ENCODE peak calls at places on chromosome 11, in seven cellular contexts. U is esophagus muscularis mucosa, L is IMR-90, X is GM23338, M is HCT116, O is osteoblast, F is Panc1. D is an unnamed sample.

GRCh38 chr11:128734439-128735224 is 40.8 kb downstream of the FLI1 start:
- DNase-seq in U (no peak), L (no peak), X (no peak), M (no peak), O (no peak), F (no peak), D (no peak)

GRCh38 chr11:45264839-45265515 is 21.2 kb downstream of the SYT13 start:
- DNase-seq in U (no peak), L (peak; percentile 87), X (no peak), M (no peak), O (peak; percentile 94), F (no peak), D (peak; percentile 39)

GRCh38 chr11:6327806-6328205 is 7.5 kb upstream of the CAVIN3 start:
- DNase-seq in U (no peak), L (no peak), X (no peak), M (no peak), O (no peak), F (no peak), D (no peak)

GRCh38 chr11:114085965-114086364 is 26.5 kb downstream of the ZBTB16 start:
- DNase-seq in U (no peak), L (no peak), X (no peak), M (no peak), O (no peak), F (no peak), D (no peak)

GRCh38 chr11:122743949-122744876 is 88.7 kb downstream of the UBASH3B start:
- DNase-seq in U (no peak), L (no peak), X (no peak), M (no peak), O (peak; percentile 22), F (no peak), D (no peak)

GRCh38 chr11:33248416-33248957 is 8.7 kb upstream of the HIPK3 start:
- DNase-seq in U (no peak), L (peak; percentile 77), X (no peak), M (no peak), O (peak; percentile 92), F (no peak), D (peak; percentile 20)

GRCh38 chr11:70397336-70397982 is 870 bp upstream of the CTTN start:
- DNase-seq in U (no peak), L (peak; percentile 30), X (peak; percentile 44), M (peak; percentile 13), O (peak; percentile 27), F (no peak), D (no peak)

GRCh38 chr11:96227244-96227643 is 115.8 kb downstream of the MAML2 start:
- DNase-seq in U (no peak), L (no peak), X (no peak), M (no peak), O (no peak), F (no peak), D (no peak)

GRCh38 chr11:4886186-4886585 is 4.5 kb downstream of the OR51T1 start:
- DNase-seq in U (no peak), L (no peak), X (no peak), M (no peak), O (no peak), F (no peak), D (no peak)

GRCh38 chr11:96257972-96258951 is 84.7 kb downstream of the MAML2 start:
- DNase-seq in U (no peak), L (peak; percentile 58), X (no peak), M (no peak), O (no peak), F (no peak), D (no peak)

GRCh38 chr11:95067828-95068244 is 1.1 kb downstream of the SRSF8 start:
- DNase-seq in U (peak; percentile 92), L (no peak), X (no peak), M (no peak), O (no peak), F (peak; percentile 33), D (no peak)

GRCh38 chr11:94885581-94885980 is 87.8 kb downstream of the CWC15 start:
- DNase-seq in U (no peak), L (no peak), X (no peak), M (no peak), O (no peak), F (no peak), D (no peak)

GRCh38 chr11:14422052-14422813 is 63.2 kb upstream of the RRAS2 start:
- DNase-seq in U (peak; percentile 95), L (peak; percentile 100), X (peak; percentile 91), M (peak; percentile 45), O (peak; percentile 87), F (peak; percentile 89), D (peak; percentile 100)

GRCh38 chr11:61473370-61474025 is 35.1 kb upstream of the LRRC10B start:
- DNase-seq in U (no peak), L (peak; percentile 28), X (no peak), M (no peak), O (peak; percentile 65), F (no peak), D (no peak)
- TF ChIP-seq CTCF in U (no peak), L (no peak), X (no peak), M (no peak), O (no peak), F (no peak), D (no peak)

GRCh38 chr11:8757047-8757446 is 74.5 kb downstream of the RPL27A start:
- DNase-seq in U (no peak), L (peak; percentile 57), X (no peak), M (no peak), O (no peak), F (no peak), D (no peak)
- H3K27ac ChIP-seq in U (peak overlapping the region; percentile 85), L (no peak overlapping the region), X (no peak overlapping the region), M (no peak overlapping the region), O (no peak overlapping the region), F (no peak overlapping the region), D (no peak overlapping the region)

GRCh38 chr11:69011624-69012091 is 1.4 kb downstream of the MRGPRF start:
- DNase-seq in U (no peak), L (no peak), X (no peak), M (no peak), O (peak; percentile 67), F (no peak), D (no peak)

GRCh38 chr11:69014084-69014935 is 1.3 kb upstream of the MRGPRF start:
- DNase-seq in U (no peak), L (peak; percentile 82), X (peak; percentile 36), M (no peak), O (peak; percentile 88), F (no peak), D (peak; percentile 76)

GRCh38 chr11:69012092-69013008 is 696 bp downstream of the MRGPRF start:
- DNase-seq in U (no peak), L (peak; percentile 57), X (peak; percentile 34), M (no peak), O (peak; percentile 88), F (no peak), D (no peak)

GRCh38 chr11:69014936-69015549 is 2.0 kb upstream of the MRGPRF start:
- DNase-seq in U (no peak), L (no peak), X (no peak), M (no peak), O (peak; percentile 63), F (no peak), D (no peak)

GRCh38 chr11:69013009-69013951 is at the start of gene MRGPRF:
- DNase-seq in U (peak; percentile 98), L (peak; percentile 91), X (peak; percentile 66), M (no peak), O (peak; percentile 97), F (no peak), D (peak; percentile 84)
- H3K4me3 ChIP-seq in U (peak within 1 kb of the TSS; percentile 77), L (peak within 1 kb of the TSS; percentile 68), X (peak within 1 kb of the TSS; percentile 65), M (no peak within 1 kb of the TSS), O (peak within 1 kb of the TSS; percentile 77), F (no peak within 1 kb of the TSS), D (peak within 1 kb of the TSS; percentile 76)

DNA sequence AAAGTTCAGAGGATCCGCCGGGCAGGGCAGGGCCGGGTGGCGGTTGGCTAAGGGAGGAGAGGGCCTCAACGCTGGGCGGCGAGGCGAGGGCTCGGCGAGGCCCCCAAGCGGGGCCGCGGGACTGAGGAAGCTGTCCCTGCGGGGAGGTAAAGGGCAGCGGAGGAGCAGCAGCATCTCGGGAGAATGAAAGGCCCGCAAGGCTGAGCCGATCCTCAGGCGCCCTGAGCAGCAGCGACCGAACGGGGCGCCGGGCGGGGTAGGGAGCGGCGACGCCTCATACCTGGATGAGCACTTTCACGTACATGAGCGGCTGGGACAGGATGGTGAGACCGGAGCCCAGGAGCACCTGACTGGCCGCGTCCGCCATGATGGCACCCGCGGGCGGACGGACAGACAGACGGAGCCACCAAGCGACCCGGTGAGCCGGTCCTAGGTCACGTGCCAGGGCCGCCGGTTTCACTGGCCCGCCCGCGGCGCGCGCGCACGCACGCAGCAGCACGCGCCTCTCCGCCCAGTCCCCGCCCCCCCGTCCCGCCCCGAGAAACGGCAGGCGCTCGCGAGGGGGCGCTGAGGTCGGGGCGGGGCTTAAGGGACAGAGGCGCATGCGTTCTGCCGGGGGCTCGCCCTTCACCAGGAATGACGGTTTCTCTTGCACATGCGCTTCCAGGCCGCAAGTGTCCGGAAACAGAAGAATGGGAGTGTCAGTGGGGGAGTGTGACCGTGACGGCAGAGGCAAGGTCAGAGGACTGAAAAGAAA is at the start of gene MTCH2:
- DNase-seq in U (peak; percentile 99), L (peak; percentile 97), X (peak; percentile 96), M (peak; percentile 91), O (peak; percentile 97), F (peak; percentile 85), D (peak; percentile 93)
- TF ChIP-seq CTCF in U (peak; percentile 39), L (peak; percentile 34), X (no peak), M (no peak), O (no peak), F (no peak), D (peak; percentile 9)

GRCh38 chr11:10600570-10601248 is 32.2 kb upstream of the LYVE1 start:
- DNase-seq in U (peak; percentile 89), L (no peak), X (no peak), M (no peak), O (no peak), F (no peak), D (no peak)

GRCh38 chr11:10597877-10598341 is 29.4 kb upstream of the LYVE1 start:
- DNase-seq in U (peak; percentile 37), L (peak; percentile 41), X (no peak), M (no peak), O (no peak), F (no peak), D (no peak)

GRCh38 chr11:10601722-10602281 is 33.3 kb upstream of the LYVE1 start:
- DNase-seq in U (peak; percentile 91), L (no peak), X (no peak), M (no peak), O (no peak), F (no peak), D (no peak)

GRCh38 chr11:10602366-10602765 is 33.9 kb upstream of the LYVE1 start:
- DNase-seq in U (peak; percentile 77), L (no peak), X (no peak), M (no peak), O (no peak), F (no peak), D (no peak)

DNA sequence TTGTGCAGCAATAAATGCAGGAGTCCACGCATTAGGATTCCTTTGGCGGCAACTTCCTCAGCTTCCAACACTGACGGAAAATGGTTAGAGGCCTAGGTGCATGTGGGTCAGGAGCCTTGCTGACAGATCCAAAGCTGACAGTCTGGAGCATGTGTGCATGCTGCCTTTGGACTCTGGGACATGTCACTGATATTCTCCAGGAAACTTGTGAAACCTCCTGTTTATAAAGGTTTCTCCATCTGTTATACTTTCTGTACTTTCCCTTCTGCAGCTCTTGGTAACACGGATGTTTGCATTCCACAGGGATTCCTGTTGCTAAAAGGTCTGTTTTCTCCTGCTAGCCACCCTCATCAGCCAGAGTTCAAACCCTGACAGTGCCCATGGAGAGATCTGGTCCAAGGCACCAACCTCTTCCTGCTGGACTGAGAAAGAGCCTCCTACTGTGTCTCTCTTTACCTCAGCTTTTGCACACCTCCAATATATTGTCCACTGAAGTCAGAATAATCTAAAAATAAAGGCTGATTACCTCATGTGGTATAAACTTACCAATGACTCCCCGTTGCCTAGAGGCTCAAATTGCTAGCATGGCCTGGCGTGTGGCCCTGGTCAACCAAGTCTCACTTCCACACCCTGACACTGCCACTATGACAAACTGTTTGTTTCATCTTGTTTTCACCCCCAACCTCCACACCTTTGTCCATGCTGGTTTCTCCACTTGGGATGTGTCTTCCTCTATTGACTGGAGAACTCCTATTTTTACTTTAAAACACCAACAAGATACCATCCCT is 31.1 kb upstream of the LYVE1 start:
- DNase-seq in U (peak; percentile 89), L (peak; percentile 78), X (no peak), M (no peak), O (no peak), F (no peak), D (peak; percentile 33)
- H3K27ac ChIP-seq in U (peak overlapping the region; percentile 85), L (peak overlapping the region; percentile 84), X (no peak overlapping the region), M (no peak overlapping the region), O (no peak overlapping the region), F (no peak overlapping the region), D (peak overlapping the region; percentile 62)

D was measured in AG04450.